ENCODE peak calls at places on chromosomes 11 and 22, in five cellular contexts. K, N, B, S and M are unnamed samples.

GRCh38 chr11:16572946-16573345 is 165.5 kb upstream of the C11orf58 start:
- DNase-seq in S (no peak), N (no peak), B (peak), K (no peak), M (no peak)

GRCh38 chr11:66625752-66626149 is 9.3 kb downstream of the RBM14 start:
- DNase-seq in S (no peak), N (no peak), B (no peak), K (no peak), M (no peak)

GRCh38 chr22:24937114-24937513 is 9.4 kb downstream of the LHFPL7 start:
- DNase-seq in B (no peak), N (no peak), K (peak), S (peak), M (peak)

GRCh38 chr11:44766112-44766971 is 39.6 kb downstream of the TSPAN18 start:
- DNase-seq in N (no peak), S (no peak), K (no peak), B (no peak), M (no peak)

GRCh38 chr22:44131412-44131811 is 49.3 kb upstream of the PARVG start:
- DNase-seq in K (peak), B (no peak), S (no peak), N (no peak), M (no peak)

GRCh38 chr11:128045094-128045725 is 542.1 kb downstream of the ETS1 start:
- DNase-seq in B (no peak), K (no peak), S (no peak), N (no peak), M (no peak)

GRCh38 chr22:45335021-45335818 is 25.5 kb downstream of the FAM118A start:
- DNase-seq in N (peak), K (no peak), S (no peak), B (no peak), M (no peak)

GRCh38 chr22:22150457-22150856 is 94.1 kb upstream of the VPREB1 start:
- DNase-seq in S (no peak), K (no peak), B (no peak), N (no peak), M (no peak)

GRCh38 chr22:50699001-50699753 is 26.6 kb downstream of the SHANK3 start:
- DNase-seq in B (no peak), S (no peak), N (peak), K (no peak), M (no peak)